ENCODE peak calls at places on chromosome 18, in nine cellular contexts. One of them, this sample, is unnamed.

GRCh38 chr18:70418551-70419311 is 129.9 kb downstream of the SOCS6 start:
- DNase-seq in OCI-LY7: no peak
- DNase-seq in MM.1S: no peak
- DNase-seq in neural progenitor cell: no peak
- DNase-seq in GM23248: peak
- DNase-seq in PC-3: no peak
- DNase-seq in GM23338: no peak
- DNase-seq in HCT116: no peak
- DNase-seq in SK-N-SH: no peak
- DNase-seq in this sample: no peak

GRCh38 chr18:29164020-29164706 is 987.2 kb upstream of the CDH2 start:
- DNase-seq in HCT116: peak
- DNase-seq in GM23248: peak
- DNase-seq in PC-3: peak
- DNase-seq in OCI-LY7: no peak
- DNase-seq in GM23338: no peak
- DNase-seq in neural progenitor cell: no peak
- DNase-seq in SK-N-SH: no peak
- DNase-seq in MM.1S: no peak
- DNase-seq in this sample: peak

GRCh38 chr18:73793386-73793785 is 354.2 kb downstream of the FBXO15 start:
- DNase-seq in neural progenitor cell: no peak
- DNase-seq in HCT116: no peak
- DNase-seq in GM23248: peak
- DNase-seq in SK-N-SH: no peak
- DNase-seq in GM23338: no peak
- DNase-seq in OCI-LY7: no peak
- DNase-seq in MM.1S: no peak
- DNase-seq in PC-3: peak
- DNase-seq in this sample: peak

GRCh38 chr18:36142751-36143150 is 13.1 kb downstream of the ELP2 start:
- DNase-seq in OCI-LY7: no peak
- DNase-seq in PC-3: no peak
- DNase-seq in MM.1S: no peak
- DNase-seq in SK-N-SH: no peak
- DNase-seq in HCT116: no peak
- DNase-seq in neural progenitor cell: no peak
- DNase-seq in GM23338: no peak
- DNase-seq in GM23248: no peak
- DNase-seq in this sample: no peak

GRCh38 chr18:63843008-63843407 is 44.5 kb upstream of the SERPINB2 start:
- DNase-seq in PC-3: peak
- DNase-seq in GM23338: no peak
- DNase-seq in neural progenitor cell: no peak
- DNase-seq in OCI-LY7: no peak
- DNase-seq in SK-N-SH: no peak
- DNase-seq in HCT116: no peak
- DNase-seq in MM.1S: no peak
- DNase-seq in GM23248: no peak
- DNase-seq in this sample: no peak

GRCh38 chr18:21960189-21960588 is 209.2 kb upstream of the GATA6 start:
- DNase-seq in neural progenitor cell: no peak
- DNase-seq in GM23338: no peak
- DNase-seq in HCT116: no peak
- DNase-seq in MM.1S: no peak
- DNase-seq in SK-N-SH: no peak
- DNase-seq in GM23248: peak
- DNase-seq in PC-3: no peak
- DNase-seq in OCI-LY7: no peak
- DNase-seq in this sample: peak

GRCh38 chr18:44520981-44521672 is 159.6 kb upstream of the SETBP1 start:
- DNase-seq in PC-3: peak
- DNase-seq in OCI-LY7: no peak
- DNase-seq in HCT116: no peak
- DNase-seq in GM23338: no peak
- DNase-seq in MM.1S: no peak
- DNase-seq in GM23248: peak
- DNase-seq in SK-N-SH: no peak
- DNase-seq in neural progenitor cell: no peak
- DNase-seq in this sample: no peak

GRCh38 chr18:73879771-73880170 is 267.9 kb downstream of the FBXO15 start:
- DNase-seq in neural progenitor cell: no peak
- DNase-seq in GM23248: no peak
- DNase-seq in MM.1S: no peak
- DNase-seq in OCI-LY7: no peak
- DNase-seq in GM23338: no peak
- DNase-seq in HCT116: no peak
- DNase-seq in SK-N-SH: no peak
- DNase-seq in PC-3: no peak
- DNase-seq in this sample: no peak

GRCh38 chr18:32730620-32731021 is 42.2 kb downstream of the KLHL14 start:
- DNase-seq in GM23338: no peak
- DNase-seq in OCI-LY7: peak
- DNase-seq in GM23248: peak
- DNase-seq in SK-N-SH: no peak
- DNase-seq in neural progenitor cell: no peak
- DNase-seq in MM.1S: peak
- DNase-seq in PC-3: no peak
- DNase-seq in HCT116: no peak
- DNase-seq in this sample: no peak

GRCh38 chr18:55651236-55651635 is 63.2 kb upstream of the TCF4 start:
- DNase-seq in OCI-LY7: no peak
- DNase-seq in GM23248: peak
- DNase-seq in MM.1S: no peak
- DNase-seq in neural progenitor cell: no peak
- DNase-seq in GM23338: no peak
- DNase-seq in PC-3: no peak
- DNase-seq in HCT116: no peak
- DNase-seq in SK-N-SH: no peak
- DNase-seq in this sample: no peak

DNA sequence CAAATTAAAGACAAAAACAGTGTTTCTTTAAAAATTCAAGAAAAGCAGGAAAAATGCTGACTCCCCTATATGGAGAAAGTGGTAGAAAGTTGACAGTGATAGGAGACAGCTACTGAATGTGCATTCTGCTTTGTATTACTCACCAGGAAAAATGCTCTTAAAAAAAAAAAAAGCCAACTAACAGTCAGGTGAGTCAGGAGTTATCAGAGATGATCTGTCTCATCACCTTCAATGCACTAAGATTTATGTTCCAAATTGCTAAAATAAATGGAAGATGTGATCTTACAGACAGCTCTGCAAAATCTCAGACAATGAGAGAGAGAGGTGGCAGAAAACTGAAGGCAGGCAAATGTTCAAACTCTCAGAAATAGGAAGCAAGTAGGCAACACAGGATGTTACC is 47.6 kb upstream of the ZNF521 start:
- DNase-seq in GM23338: no peak
- DNase-seq in HCT116: no peak
- DNase-seq in neural progenitor cell: no peak
- DNase-seq in GM23248: peak
- DNase-seq in PC-3: peak
- DNase-seq in MM.1S: no peak
- DNase-seq in SK-N-SH: no peak
- DNase-seq in OCI-LY7: no peak
- DNase-seq in this sample: peak
- TF ChIP-seq EZH2phosphoT487 in GM23338: no peak
- TF ChIP-seq EZH2phosphoT487 in HCT116: no peak
- TF ChIP-seq EZH2phosphoT487 in neural progenitor cell: no peak
- TF ChIP-seq EZH2phosphoT487 in GM23248: no peak
- TF ChIP-seq EZH2phosphoT487 in PC-3: no peak
- TF ChIP-seq EZH2phosphoT487 in MM.1S: no peak
- TF ChIP-seq EZH2phosphoT487 in SK-N-SH: no peak
- TF ChIP-seq EZH2phosphoT487 in OCI-LY7: no peak
- TF ChIP-seq EZH2phosphoT487 in this sample: no peak

GRCh38 chr18:58863539-58864145 is 1.0 kb upstream of the ZNF532 start:
- DNase-seq in GM23338: peak
- DNase-seq in neural progenitor cell: peak
- DNase-seq in GM23248: peak
- DNase-seq in OCI-LY7: peak
- DNase-seq in PC-3: peak
- DNase-seq in SK-N-SH: peak
- DNase-seq in HCT116: no peak
- DNase-seq in MM.1S: peak
- DNase-seq in this sample: peak
- TF ChIP-seq EZH2phosphoT487 in GM23338: no peak
- TF ChIP-seq EZH2phosphoT487 in neural progenitor cell: no peak
- TF ChIP-seq EZH2phosphoT487 in GM23248: no peak
- TF ChIP-seq EZH2phosphoT487 in OCI-LY7: no peak
- TF ChIP-seq EZH2phosphoT487 in PC-3: no peak
- TF ChIP-seq EZH2phosphoT487 in SK-N-SH: no peak
- TF ChIP-seq EZH2phosphoT487 in HCT116: no peak
- TF ChIP-seq EZH2phosphoT487 in MM.1S: no peak
- TF ChIP-seq EZH2phosphoT487 in this sample: no peak

GRCh38 chr18:47899107-47899840 is 31.2 kb downstream of the SMAD2 start:
- DNase-seq in MM.1S: no peak
- DNase-seq in GM23248: no peak
- DNase-seq in OCI-LY7: no peak
- DNase-seq in GM23338: peak
- DNase-seq in SK-N-SH: no peak
- DNase-seq in HCT116: no peak
- DNase-seq in PC-3: no peak
- DNase-seq in neural progenitor cell: peak
- DNase-seq in this sample: no peak
- TF ChIP-seq EZH2phosphoT487 in MM.1S: no peak
- TF ChIP-seq EZH2phosphoT487 in GM23248: no peak
- TF ChIP-seq EZH2phosphoT487 in OCI-LY7: no peak
- TF ChIP-seq EZH2phosphoT487 in GM23338: no peak
- TF ChIP-seq EZH2phosphoT487 in SK-N-SH: no peak
- TF ChIP-seq EZH2phosphoT487 in HCT116: no peak
- TF ChIP-seq EZH2phosphoT487 in PC-3: no peak
- TF ChIP-seq EZH2phosphoT487 in neural progenitor cell: no peak
- TF ChIP-seq EZH2phosphoT487 in this sample: no peak

DNA sequence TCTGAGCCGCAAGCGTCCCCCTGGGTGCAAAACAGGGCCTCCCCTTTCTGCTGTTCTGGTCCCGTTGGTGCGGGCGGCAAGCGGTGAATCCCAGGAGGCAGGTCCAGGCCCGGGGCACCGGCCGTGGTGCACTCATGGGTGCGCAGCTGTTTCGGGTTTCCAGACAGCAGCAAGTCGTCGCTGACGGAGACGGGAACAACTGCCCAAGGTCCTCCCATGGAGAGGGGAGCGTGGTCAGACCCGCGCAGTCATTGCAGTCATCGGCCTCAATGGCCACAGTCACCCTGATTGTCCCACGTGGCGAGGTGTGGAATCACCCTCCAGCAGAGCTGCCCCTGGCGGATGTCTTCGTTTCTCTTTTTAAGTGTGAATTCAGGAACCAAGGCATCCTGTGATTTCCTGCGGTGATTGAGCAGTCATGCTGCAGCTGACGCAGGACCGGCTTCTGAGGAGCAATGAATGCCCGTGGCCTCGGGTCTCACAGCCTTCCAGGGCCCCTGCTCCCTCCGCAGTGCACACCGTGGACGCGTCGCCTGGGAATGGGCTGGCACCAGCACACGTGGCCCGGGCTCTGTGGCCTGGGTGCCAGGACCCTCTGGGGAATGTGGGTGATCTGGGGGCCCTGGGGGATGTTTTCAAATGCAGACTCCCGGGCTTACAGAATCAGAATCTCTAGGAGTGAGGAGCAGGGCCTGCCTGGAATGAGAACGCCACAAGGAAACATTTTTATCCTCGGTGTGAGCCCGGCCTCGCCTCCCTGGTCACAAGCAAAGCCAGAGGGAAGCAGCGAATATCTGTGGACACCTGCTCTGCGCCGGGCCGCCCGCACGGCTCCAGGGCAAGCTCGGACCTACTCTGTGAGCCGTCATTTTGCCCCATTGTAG is 244.2 kb upstream of the SALL3 start:
- DNase-seq in GM23338: no peak
- DNase-seq in OCI-LY7: no peak
- DNase-seq in MM.1S: no peak
- DNase-seq in neural progenitor cell: no peak
- DNase-seq in SK-N-SH: no peak
- DNase-seq in GM23248: no peak
- DNase-seq in HCT116: no peak
- DNase-seq in PC-3: no peak
- DNase-seq in this sample: no peak
- TF ChIP-seq EZH2phosphoT487 in GM23338: no peak
- TF ChIP-seq EZH2phosphoT487 in OCI-LY7: no peak
- TF ChIP-seq EZH2phosphoT487 in MM.1S: no peak
- TF ChIP-seq EZH2phosphoT487 in neural progenitor cell: no peak
- TF ChIP-seq EZH2phosphoT487 in SK-N-SH: no peak
- TF ChIP-seq EZH2phosphoT487 in GM23248: no peak
- TF ChIP-seq EZH2phosphoT487 in HCT116: no peak
- TF ChIP-seq EZH2phosphoT487 in PC-3: no peak
- TF ChIP-seq EZH2phosphoT487 in this sample: no peak

DNA sequence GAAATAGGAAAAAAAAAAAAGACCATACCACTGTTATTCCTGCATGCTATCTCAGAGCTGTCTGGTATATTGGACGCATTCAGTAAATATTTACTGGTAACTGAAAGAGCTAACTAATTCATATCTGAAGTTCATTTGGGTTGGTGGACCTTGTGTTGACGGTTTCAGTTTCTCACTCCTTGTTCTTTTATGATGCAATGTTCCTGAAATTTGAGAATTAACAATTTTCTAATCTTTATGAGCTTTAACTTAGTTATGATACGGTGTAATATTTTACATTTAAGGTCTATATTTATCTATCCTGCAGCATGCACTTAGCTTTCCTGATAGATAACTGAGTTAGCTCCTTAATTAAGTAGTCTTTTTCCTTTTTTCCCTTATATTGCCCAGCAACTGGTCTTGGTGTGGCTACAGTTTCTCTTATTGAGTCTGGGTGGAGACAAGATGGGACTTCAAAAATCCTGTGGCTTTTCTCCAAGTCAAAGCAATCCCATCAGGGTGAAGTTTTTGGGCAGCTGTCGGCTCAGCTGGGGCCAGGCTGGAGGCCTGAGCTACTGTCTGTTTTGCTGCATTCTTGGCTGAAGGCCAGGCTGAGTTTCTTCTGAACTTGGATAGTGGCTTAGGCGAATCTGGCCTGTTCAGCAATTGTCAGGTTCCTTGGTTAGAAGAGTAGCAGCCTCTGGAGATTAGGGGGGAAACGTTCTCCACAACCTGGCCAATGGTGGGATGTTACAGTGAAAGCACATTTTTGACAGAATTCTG is 78.4 kb upstream of the MEX3C start:
- DNase-seq in GM23248: peak
- DNase-seq in neural progenitor cell: no peak
- DNase-seq in HCT116: no peak
- DNase-seq in SK-N-SH: no peak
- DNase-seq in OCI-LY7: no peak
- DNase-seq in PC-3: no peak
- DNase-seq in GM23338: no peak
- DNase-seq in MM.1S: peak
- DNase-seq in this sample: peak
- TF ChIP-seq EZH2phosphoT487 in GM23248: no peak
- TF ChIP-seq EZH2phosphoT487 in neural progenitor cell: no peak
- TF ChIP-seq EZH2phosphoT487 in HCT116: no peak
- TF ChIP-seq EZH2phosphoT487 in SK-N-SH: no peak
- TF ChIP-seq EZH2phosphoT487 in OCI-LY7: no peak
- TF ChIP-seq EZH2phosphoT487 in PC-3: no peak
- TF ChIP-seq EZH2phosphoT487 in GM23338: no peak
- TF ChIP-seq EZH2phosphoT487 in MM.1S: no peak
- TF ChIP-seq EZH2phosphoT487 in this sample: no peak